ENCODE peak calls at places on chromosomes 7 and 10, in four cellular contexts. J, S, L and N are unnamed samples. For H3K4me1, the result is how much of the 10 kb centered on the place peaks cover.

GRCh38 chr10:84820121-84820520 is 491.7 kb downstream of the CCSER2 start:
- DNase-seq in J (no peak), S (peak), L (no peak), N (no peak)

GRCh38 chr10:103781329-103782061 is 73.9 kb downstream of the SH3PXD2A start:
- DNase-seq in J (no peak), S (peak), L (no peak), N (no peak)

GRCh38 chr7:107890493-107890961 is 456 bp upstream of the DLD start:
- DNase-seq in J (no peak), S (no peak), L (no peak), N (no peak)

GRCh38 chr10:60549686-60550085 is 160.0 kb upstream of the ANK3 start:
- DNase-seq in J (no peak), S (peak), L (no peak), N (no peak)

GRCh38 chr7:123865517-123866117 is 20.6 kb downstream of the HYAL4 start:
- DNase-seq in J (no peak), S (peak), L (peak), N (peak)

GRCh38 chr7:151249034-151249731 is 689 bp upstream of the SMARCD3 start:
- DNase-seq in J (no peak), S (no peak), L (no peak), N (no peak)

GRCh38 chr7:111663771-111664170 is 101.5 kb upstream of the IMMP2L start:
- DNase-seq in J (no peak), S (no peak), L (no peak), N (no peak)

GRCh38 chr10:59678884-59679301 is 30.8 kb downstream of the SLC16A9 start:
- DNase-seq in J (no peak), S (no peak), L (no peak), N (no peak)

GRCh38 chr7:30564243-30564892 is 30.3 kb upstream of the GARS1 start:
- DNase-seq in J (peak), S (peak), L (peak), N (peak)

GRCh38 chr10:113709221-113709838 is 29.6 kb downstream of the CASP7 start:
- DNase-seq in J (no peak), S (no peak), L (no peak), N (no peak)

GRCh38 chr10:14523286-14523685 is 192.6 kb upstream of the FRMD4A start:
- DNase-seq in J (no peak), S (no peak), L (no peak), N (no peak)

GRCh38 chr7:4269086-4269485 is 413.0 kb upstream of the FOXK1 start:
- DNase-seq in J (no peak), S (no peak), L (no peak), N (no peak)

GRCh38 chr7:125506331-125506730 is 576.7 kb upstream of the POT1 start:
- DNase-seq in J (no peak), S (no peak), L (no peak), N (no peak)

GRCh38 chr10:49419005-49419404 is 23.1 kb upstream of the DRGX start:
- DNase-seq in J (no peak), S (peak), L (no peak), N (no peak)

GRCh38 chr7:142516038-142516501 is 233.2 kb upstream of the PRSS1 start:
- DNase-seq in J (no peak), S (peak), L (peak), N (peak)

GRCh38 chr7:47734287-47734948 is 152.5 kb upstream of the TNS3 start:
- DNase-seq in J (no peak), S (peak), L (no peak), N (no peak)

GRCh38 chr10:70985824-70986336 is 97.5 kb upstream of the PCBD1 start:
- DNase-seq in J (no peak), S (no peak), L (no peak), N (no peak)

GRCh38 chr10:71331736-71332135 is 12.7 kb downstream of the SLC29A3 start:
- DNase-seq in J (no peak), S (no peak), L (no peak), N (no peak)

GRCh38 chr10:126749030-126749655 is 78.7 kb upstream of the C10orf90 start:
- DNase-seq in J (peak), S (peak), L (no peak), N (peak)

GRCh38 chr7:101950450-101951119 is 133.2 kb downstream of the CUX1 start:
- DNase-seq in J (no peak), S (no peak), L (no peak), N (no peak)

GRCh38 chr7:82755705-82756551 is 312.4 kb upstream of the CACNA2D1 start:
- DNase-seq in J (no peak), S (no peak), L (no peak), N (no peak)

GRCh38 chr10:16735626-16736025 is 81.6 kb downstream of the RSU1 start:
- DNase-seq in J (no peak), S (no peak), L (no peak), N (no peak)

GRCh38 chr10:16116404-16117304 is 256.3 kb upstream of the MINDY3 start:
- DNase-seq in J (peak), S (peak), L (peak), N (peak)

GRCh38 chr10:6162589-6163356 is 40.0 kb upstream of the PFKFB3 start:
- DNase-seq in J (no peak), S (no peak), L (no peak), N (no peak)

GRCh38 chr10:84265378-84265777 is 20.5 kb downstream of the RGR start:
- DNase-seq in J (no peak), S (no peak), L (no peak), N (no peak)

GRCh38 chr10:66934711-66935110 is 8.9 kb downstream of the LRRTM3 start:
- DNase-seq in J (no peak), S (no peak), L (no peak), N (no peak)

GRCh38 chr10:101670635-101671034 is 24.3 kb downstream of the FBXW4 start:
- DNase-seq in J (no peak), S (no peak), L (peak), N (no peak)

GRCh38 chr10:101671453-101671852 is 23.5 kb downstream of the FBXW4 start:
- DNase-seq in J (no peak), S (no peak), L (peak), N (no peak)

GRCh38 chr10:101675115-101675514 is 19.9 kb downstream of the FBXW4 start:
- DNase-seq in J (no peak), S (no peak), L (no peak), N (no peak)

GRCh38 chr10:101669181-101669580 is 25.8 kb downstream of the FBXW4 start:
- DNase-seq in J (no peak), S (no peak), L (no peak), N (no peak)

GRCh38 chr10:101672536-101672935 is 22.4 kb downstream of the FBXW4 start:
- DNase-seq in J (no peak), S (no peak), L (no peak), N (no peak)
- TF ChIP-seq SUZ12 in J (no peak), S (no peak), L (no peak), N (no peak)

GRCh38 chr10:124615259-124615658 is 128.9 kb downstream of the FAM53B start:
- DNase-seq in J (no peak), S (no peak), L (no peak), N (no peak)
- H3K4me1 ChIP-seq in J (under half), S (under half), L (half or more), N (under half)

GRCh38 chr10:672139-672538 is 17.3 kb downstream of the DIP2C start:
- DNase-seq in J (no peak), S (no peak), L (no peak), N (no peak)
- TF ChIP-seq SUZ12 in J (no peak), S (no peak), L (no peak), N (no peak)

GRCh38 chr10:98602224-98602623 is 155.5 kb upstream of the HPS1 start:
- DNase-seq in J (no peak), S (no peak), L (no peak), N (no peak)

GRCh38 chr10:98599032-98599610 is 152.4 kb upstream of the HPS1 start:
- DNase-seq in J (no peak), S (no peak), L (no peak), N (no peak)

DNA sequence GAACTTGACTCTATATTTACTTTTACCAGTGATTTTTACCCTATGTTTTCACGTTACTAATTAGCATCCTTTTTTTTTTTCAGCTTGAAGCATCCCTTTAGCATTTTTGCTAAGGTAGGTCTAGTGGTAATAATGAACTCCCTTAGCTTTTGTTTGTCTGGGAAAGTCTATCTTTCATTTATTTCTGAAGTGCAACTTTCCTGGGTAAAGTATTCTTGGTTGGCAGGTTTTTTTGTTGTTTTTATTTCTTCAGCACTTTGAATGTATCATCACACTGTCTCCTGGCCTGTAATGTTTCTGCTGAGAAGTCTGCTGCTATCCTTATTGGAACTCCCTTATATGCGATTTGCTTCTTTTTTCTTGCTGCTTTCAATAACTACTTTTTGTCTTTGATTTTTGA is 149.7 kb upstream of the HPS1 start:
- DNase-seq in J (no peak), S (no peak), L (no peak), N (no peak)
- H3K4me1 ChIP-seq in J (under half), S (under half), L (under half), N (under half)

DNA sequence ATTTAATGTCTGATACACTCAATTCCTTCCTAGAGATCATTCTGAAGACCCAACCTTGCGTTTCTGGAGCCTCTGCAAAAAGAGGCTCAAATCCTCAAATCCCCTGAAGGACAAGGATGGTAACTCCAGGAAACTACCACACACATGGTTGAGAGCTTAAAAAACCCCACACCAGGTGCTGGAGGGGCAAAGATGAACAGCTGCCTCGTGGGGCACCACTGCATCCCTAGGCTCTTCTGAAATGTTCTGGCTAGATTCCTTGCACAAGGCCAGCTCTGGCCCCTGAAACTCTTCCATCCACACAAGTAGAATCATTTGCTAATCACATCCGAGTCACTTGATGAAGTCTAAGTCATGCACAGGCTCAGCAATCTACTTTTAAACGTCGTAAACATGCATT is 286.6 kb downstream of the ELMO1 start:
- DNase-seq in J (no peak), S (no peak), L (no peak), N (no peak)
- TF ChIP-seq SUZ12 in J (no peak), S (no peak), L (no peak), N (no peak)

GRCh38 chr10:124065382-124066155 is 27.8 kb downstream of the CHST15 start:
- DNase-seq in J (no peak), S (no peak), L (no peak), N (no peak)
- H3K4me1 ChIP-seq in J (under half), S (half or more), L (under half), N (under half)

DNA sequence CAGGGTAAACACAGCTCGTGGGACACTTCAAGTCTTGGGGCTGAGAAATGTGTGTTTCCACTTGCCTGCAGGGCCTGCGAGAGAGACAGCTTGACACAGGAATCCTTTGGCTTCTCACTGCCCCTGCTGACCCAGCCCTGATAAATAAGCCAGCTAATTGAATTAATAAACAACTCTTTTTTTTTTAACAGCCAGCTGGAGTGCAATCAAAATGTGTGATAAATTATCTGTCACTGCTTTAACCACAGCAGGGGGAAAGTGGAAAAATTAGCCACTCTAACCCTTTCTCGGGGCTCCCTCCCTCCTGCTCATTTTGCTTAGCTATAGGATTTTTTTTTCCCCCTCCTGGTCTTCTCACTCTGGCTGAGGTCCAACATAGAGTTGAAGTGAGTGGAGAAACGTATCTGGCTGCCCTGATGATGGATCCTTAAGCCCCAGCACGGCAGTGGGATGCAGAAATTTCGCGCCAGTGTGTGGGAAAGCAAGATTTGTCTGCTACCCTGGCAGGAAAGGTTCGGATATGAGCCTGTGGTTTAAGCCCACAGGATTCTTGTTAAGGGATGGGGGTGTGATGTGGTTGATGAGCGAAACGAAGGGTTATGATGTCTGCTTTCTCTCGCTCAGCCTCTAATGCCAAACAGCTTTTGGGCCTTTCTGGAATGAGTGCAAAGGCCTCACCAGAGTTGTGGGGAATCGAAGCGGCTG is 173.8 kb downstream of the TRIL start:
- DNase-seq in J (no peak), S (no peak), L (no peak), N (no peak)
- TF ChIP-seq SUZ12 in J (no peak), S (no peak), L (no peak), N (no peak)